ENCODE peak calls at places on chromosomes 2 and 18, in seven cellular contexts. J, F, L, G, H, S and D are unnamed samples.

GRCh38 chr18:78566065-78566464 is 413.6 kb upstream of the SALL3 start:
- DNase-seq in H (no peak), G (no peak), L (no peak), S (no peak), J (no peak), F (no peak), D (no peak)

GRCh38 chr2:201866643-201867310 is 60.4 kb downstream of the CDK15 start:
- DNase-seq in G (no peak), F (no peak), H (no peak), S (no peak), J (no peak), L (no peak), D (no peak)

GRCh38 chr2:69026026-69026425 is 13.0 kb downstream of the ANTXR1 start:
- DNase-seq in J (no peak), G (no peak), L (peak), S (peak), F (peak), H (no peak), D (no peak)

GRCh38 chr2:204234879-204235278 is 298.3 kb downstream of the ICOS start:
- DNase-seq in F (no peak), S (peak), H (peak), L (no peak), G (no peak), J (peak), D (peak)

GRCh38 chr2:97996679-97997078 is 931 bp upstream of the TMEM131 start:
- DNase-seq in G (no peak), L (no peak), H (no peak), F (no peak), S (no peak), J (no peak), D (no peak)

GRCh38 chr18:2641638-2642037 is 13.9 kb upstream of the SMCHD1 start:
- DNase-seq in G (no peak), L (no peak), S (peak), F (no peak), J (no peak), H (no peak), D (no peak)

GRCh38 chr2:83081835-83082522 is 1377.1 kb downstream of the SUCLG1 start:
- DNase-seq in G (no peak), J (peak), L (no peak), F (peak), H (peak), S (peak), D (peak)

GRCh38 chr2:70735065-70735464 is 32.9 kb downstream of the ADD2 start:
- DNase-seq in S (no peak), L (no peak), G (no peak), H (no peak), F (no peak), J (no peak), D (no peak)

GRCh38 chr2:190062053-190062452 is 476 bp downstream of the MSTN start:
- DNase-seq in F (no peak), L (no peak), J (no peak), G (no peak), S (no peak), H (no peak), D (no peak)

GRCh38 chr2:166239548-166239947 is 111.7 kb upstream of the SCN1A start:
- DNase-seq in G (no peak), F (no peak), J (peak), S (peak), H (no peak), L (no peak), D (peak)

GRCh38 chr2:212906620-212907019 is 244.8 kb downstream of the IKZF2 start:
- DNase-seq in L (no peak), H (no peak), G (no peak), F (no peak), S (no peak), J (no peak), D (no peak)

GRCh38 chr2:3953117-3953516 is 249.7 kb downstream of the DCDC2C start:
- DNase-seq in J (no peak), L (no peak), G (no peak), F (no peak), S (no peak), H (no peak), D (no peak)

GRCh38 chr2:171181067-171182049 is 20.7 kb upstream of the TLK1 start:
- DNase-seq in S (no peak), G (no peak), J (no peak), L (peak), F (peak), H (no peak), D (no peak)

GRCh38 chr2:65957886-65958285 is 477.0 kb upstream of the MEIS1 start:
- DNase-seq in S (no peak), J (no peak), G (no peak), L (no peak), H (no peak), F (no peak), D (no peak)

GRCh38 chr2:47485751-47486300 is 82.9 kb downstream of the MSH2 start:
- DNase-seq in L (no peak), F (no peak), S (peak), J (no peak), H (no peak), G (no peak), D (peak)

GRCh38 chr2:132721938-132722337 is 51.9 kb upstream of the LYPD1 start:
- DNase-seq in H (no peak), F (no peak), S (no peak), G (no peak), L (no peak), J (no peak), D (no peak)

GRCh38 chr2:38598991-38599295 is 3.8 kb downstream of the HNRNPLL start:
- DNase-seq in H (no peak), L (no peak), J (no peak), F (no peak), G (no peak), S (peak), D (no peak)

GRCh38 chr2:172988728-172989127 is 86.9 kb upstream of the MAP3K20 start:
- DNase-seq in S (no peak), G (no peak), L (no peak), F (no peak), J (no peak), H (no peak), D (no peak)

GRCh38 chr2:236394571-236394970 is 130.4 kb upstream of the ASB18 start:
- DNase-seq in H (no peak), S (no peak), J (no peak), L (no peak), G (no peak), F (no peak), D (no peak)

GRCh38 chr2:238963164-238963969 is 115.5 kb downstream of the TWIST2 start:
- DNase-seq in L (peak), G (no peak), S (peak), H (no peak), F (peak), J (no peak), D (no peak)

GRCh38 chr18:7904529-7904928 is 337.4 kb downstream of the PTPRM start:
- DNase-seq in G (no peak), S (peak), J (peak), F (no peak), H (no peak), L (no peak), D (peak)

GRCh38 chr2:37848451-37848850 is 76.6 kb upstream of the RMDN2 start:
- DNase-seq in H (no peak), J (no peak), L (no peak), S (no peak), G (no peak), F (no peak), D (no peak)

GRCh38 chr18:23499571-23499889 is 3.8 kb upstream of the RMC1 start:
- DNase-seq in G (no peak), L (no peak), S (no peak), H (no peak), J (no peak), F (no peak), D (no peak)

GRCh38 chr2:175207741-175208438 is 26.4 kb upstream of the ATP5MC3 start:
- DNase-seq in J (no peak), S (no peak), H (peak), G (no peak), L (no peak), F (no peak), D (no peak)

GRCh38 chr18:47075098-47075883 is 39.9 kb upstream of the ELOA2 start:
- DNase-seq in L (no peak), H (no peak), J (peak), G (no peak), S (no peak), F (peak), D (no peak)

GRCh38 chr2:236748801-236749200 is 179.2 kb downstream of the ACKR3 start:
- DNase-seq in H (no peak), S (no peak), F (no peak), J (no peak), G (no peak), L (no peak), D (no peak)

GRCh38 chr2:68466361-68466777 is 725 bp downstream of the FBXO48 start:
- DNase-seq in G (peak), F (no peak), L (no peak), H (no peak), J (peak), S (peak), D (no peak)

GRCh38 chr2:214630402-214631035 is 179.0 kb downstream of the BARD1 start:
- DNase-seq in J (no peak), L (no peak), G (no peak), S (no peak), F (no peak), H (no peak), D (peak)

GRCh38 chr2:26591619-26592505 is 49.3 kb downstream of the CIB4 start:
- DNase-seq in L (no peak), J (no peak), G (no peak), F (no peak), S (no peak), H (no peak), D (no peak)

GRCh38 chr18:79643049-79643765 is 36.4 kb upstream of the CTDP1 start:
- DNase-seq in J (no peak), G (no peak), H (no peak), F (no peak), S (no peak), L (no peak), D (no peak)

GRCh38 chr2:98757904-98758421 is 27.0 kb upstream of the MGAT4A start:
- DNase-seq in L (peak), F (peak), S (peak), H (peak), G (no peak), J (peak), D (peak)

GRCh38 chr2:58425368-58425767 is 184.2 kb upstream of the FANCL start:
- DNase-seq in L (no peak), F (no peak), J (no peak), S (no peak), H (no peak), G (no peak), D (no peak)

GRCh38 chr2:24182507-24182906 is 7.7 kb downstream of the FAM228A start:
- DNase-seq in H (no peak), J (no peak), F (no peak), L (no peak), G (no peak), S (no peak), D (no peak)

GRCh38 chr2:120177011-120177621 is 46.1 kb downstream of the TMEM185B start:
- DNase-seq in S (no peak), J (no peak), G (peak), F (peak), L (peak), H (peak), D (no peak)